ENCODE peak calls at places on chromosomes 4 and X, in ten cellular contexts. One of them, this sample, is unnamed.

GRCh38 chr4:12966741-12967140 is 517.4 kb downstream of the RAB28 start:
- DNase-seq in Peyer's patch: no peak
- DNase-seq in left ventricle myocardium inferior: no peak
- DNase-seq in AG09309: no peak
- DNase-seq in fibroblast of mammary gland: no peak
- DNase-seq in kidney: no peak
- DNase-seq in GM06990: no peak
- DNase-seq in H1: no peak
- DNase-seq in HCT116: no peak
- DNase-seq in cardiac muscle cell: no peak
- DNase-seq in this sample: no peak

GRCh38 chrX:24760601-24761000 is 66.9 kb downstream of the POLA1 start:
- DNase-seq in Peyer's patch: no peak
- DNase-seq in left ventricle myocardium inferior: no peak
- DNase-seq in AG09309: peak; percentile 17
- DNase-seq in fibroblast of mammary gland: peak; percentile 30
- DNase-seq in kidney: no peak
- DNase-seq in GM06990: no peak
- DNase-seq in H1: no peak
- DNase-seq in HCT116: no peak
- DNase-seq in cardiac muscle cell: peak; percentile 40
- DNase-seq in this sample: peak; percentile 3

GRCh38 chrX:1502241-1502640 is 34.7 kb downstream of the P2RY8 start:
- DNase-seq in Peyer's patch: peak; percentile 89
- DNase-seq in left ventricle myocardium inferior: no peak
- DNase-seq in AG09309: no peak
- DNase-seq in fibroblast of mammary gland: no peak
- DNase-seq in kidney: no peak
- DNase-seq in GM06990: peak; percentile 88
- DNase-seq in H1: no peak
- DNase-seq in HCT116: no peak
- DNase-seq in cardiac muscle cell: no peak
- DNase-seq in this sample: no peak

GRCh38 chrX:115402299-115402698 is 112.8 kb downstream of the LUZP4 start:
- DNase-seq in Peyer's patch: no peak
- DNase-seq in left ventricle myocardium inferior: no peak
- DNase-seq in AG09309: no peak
- DNase-seq in fibroblast of mammary gland: no peak
- DNase-seq in kidney: no peak
- DNase-seq in GM06990: no peak
- DNase-seq in H1: no peak
- DNase-seq in HCT116: no peak
- DNase-seq in cardiac muscle cell: no peak
- DNase-seq in this sample: no peak

GRCh38 chrX:69808375-69808774 is 192.5 kb downstream of the EDA start:
- DNase-seq in Peyer's patch: no peak
- DNase-seq in left ventricle myocardium inferior: no peak
- DNase-seq in AG09309: no peak
- DNase-seq in fibroblast of mammary gland: no peak
- DNase-seq in kidney: no peak
- DNase-seq in GM06990: no peak
- DNase-seq in H1: no peak
- DNase-seq in HCT116: no peak
- DNase-seq in cardiac muscle cell: no peak
- DNase-seq in this sample: no peak

GRCh38 chrX:44474410-44474809 is 68.2 kb downstream of the FUNDC1 start:
- DNase-seq in Peyer's patch: no peak
- DNase-seq in left ventricle myocardium inferior: no peak
- DNase-seq in AG09309: peak; percentile 46
- DNase-seq in fibroblast of mammary gland: peak; percentile 83
- DNase-seq in kidney: no peak
- DNase-seq in GM06990: no peak
- DNase-seq in H1: no peak
- DNase-seq in HCT116: no peak
- DNase-seq in cardiac muscle cell: peak; percentile 27
- DNase-seq in this sample: no peak

GRCh38 chr4:24370421-24370820 is 213.9 kb downstream of the DHX15 start:
- DNase-seq in Peyer's patch: no peak
- DNase-seq in left ventricle myocardium inferior: no peak
- DNase-seq in AG09309: no peak
- DNase-seq in fibroblast of mammary gland: no peak
- DNase-seq in kidney: no peak
- DNase-seq in GM06990: no peak
- DNase-seq in H1: no peak
- DNase-seq in HCT116: no peak
- DNase-seq in cardiac muscle cell: no peak
- DNase-seq in this sample: no peak

GRCh38 chr4:3009422-3009821 is 46.1 kb downstream of the GRK4 start:
- DNase-seq in Peyer's patch: no peak
- DNase-seq in left ventricle myocardium inferior: no peak
- DNase-seq in AG09309: no peak
- DNase-seq in fibroblast of mammary gland: peak; percentile 65
- DNase-seq in kidney: no peak
- DNase-seq in GM06990: peak; percentile 19
- DNase-seq in H1: no peak
- DNase-seq in HCT116: peak; percentile 15
- DNase-seq in cardiac muscle cell: peak; percentile 10
- DNase-seq in this sample: peak; percentile 43

GRCh38 chr4:54382623-54383022 is 153.5 kb downstream of the PDGFRA start:
- DNase-seq in Peyer's patch: no peak
- DNase-seq in left ventricle myocardium inferior: no peak
- DNase-seq in AG09309: no peak
- DNase-seq in fibroblast of mammary gland: no peak
- DNase-seq in kidney: no peak
- DNase-seq in GM06990: no peak
- DNase-seq in H1: no peak
- DNase-seq in HCT116: no peak
- DNase-seq in cardiac muscle cell: no peak
- DNase-seq in this sample: no peak

GRCh38 chr4:140096483-140096861 is 57.5 kb downstream of the MAML3 start:
- DNase-seq in Peyer's patch: no peak
- DNase-seq in left ventricle myocardium inferior: no peak
- DNase-seq in AG09309: no peak
- DNase-seq in fibroblast of mammary gland: no peak
- DNase-seq in kidney: no peak
- DNase-seq in GM06990: no peak
- DNase-seq in H1: no peak
- DNase-seq in HCT116: no peak
- DNase-seq in cardiac muscle cell: no peak
- DNase-seq in this sample: no peak

GRCh38 chr4:94558392-94558920 is 106.7 kb downstream of the PDLIM5 start:
- DNase-seq in Peyer's patch: no peak
- DNase-seq in left ventricle myocardium inferior: no peak
- DNase-seq in AG09309: no peak
- DNase-seq in fibroblast of mammary gland: no peak
- DNase-seq in kidney: no peak
- DNase-seq in GM06990: no peak
- DNase-seq in H1: no peak
- DNase-seq in HCT116: no peak
- DNase-seq in cardiac muscle cell: no peak
- DNase-seq in this sample: no peak
- H3K4me3 ChIP-seq in Peyer's patch: no peak overlapping the region
- H3K4me3 ChIP-seq in left ventricle myocardium inferior: no peak overlapping the region
- H3K4me3 ChIP-seq in AG09309: no peak overlapping the region
- H3K4me3 ChIP-seq in fibroblast of mammary gland: no peak overlapping the region
- H3K4me3 ChIP-seq in kidney: no peak overlapping the region
- H3K4me3 ChIP-seq in GM06990: no peak overlapping the region
- H3K4me3 ChIP-seq in H1: no peak overlapping the region
- H3K4me3 ChIP-seq in HCT116: no peak overlapping the region
- H3K4me3 ChIP-seq in cardiac muscle cell: no peak overlapping the region
- H3K4me3 ChIP-seq in this sample: no peak overlapping the region

GRCh38 chr4:26787461-26788340 is 72.9 kb upstream of the STIM2 start:
- DNase-seq in Peyer's patch: no peak
- DNase-seq in left ventricle myocardium inferior: peak; percentile 31
- DNase-seq in AG09309: no peak
- DNase-seq in fibroblast of mammary gland: peak; percentile 84
- DNase-seq in kidney: no peak
- DNase-seq in GM06990: peak; percentile 13
- DNase-seq in H1: peak; percentile 62
- DNase-seq in HCT116: peak; percentile 70
- DNase-seq in cardiac muscle cell: peak; percentile 63
- DNase-seq in this sample: peak; percentile 42
- H3K4me3 ChIP-seq in Peyer's patch: no peak overlapping the region
- H3K4me3 ChIP-seq in left ventricle myocardium inferior: peak overlapping the region; percentile 26
- H3K4me3 ChIP-seq in AG09309: no peak overlapping the region
- H3K4me3 ChIP-seq in fibroblast of mammary gland: no peak overlapping the region
- H3K4me3 ChIP-seq in kidney: no peak overlapping the region
- H3K4me3 ChIP-seq in GM06990: no peak overlapping the region
- H3K4me3 ChIP-seq in H1: no peak overlapping the region
- H3K4me3 ChIP-seq in HCT116: peak overlapping the region; percentile 16
- H3K4me3 ChIP-seq in cardiac muscle cell: no peak overlapping the region
- H3K4me3 ChIP-seq in this sample: peak overlapping the region; percentile 9

DNA sequence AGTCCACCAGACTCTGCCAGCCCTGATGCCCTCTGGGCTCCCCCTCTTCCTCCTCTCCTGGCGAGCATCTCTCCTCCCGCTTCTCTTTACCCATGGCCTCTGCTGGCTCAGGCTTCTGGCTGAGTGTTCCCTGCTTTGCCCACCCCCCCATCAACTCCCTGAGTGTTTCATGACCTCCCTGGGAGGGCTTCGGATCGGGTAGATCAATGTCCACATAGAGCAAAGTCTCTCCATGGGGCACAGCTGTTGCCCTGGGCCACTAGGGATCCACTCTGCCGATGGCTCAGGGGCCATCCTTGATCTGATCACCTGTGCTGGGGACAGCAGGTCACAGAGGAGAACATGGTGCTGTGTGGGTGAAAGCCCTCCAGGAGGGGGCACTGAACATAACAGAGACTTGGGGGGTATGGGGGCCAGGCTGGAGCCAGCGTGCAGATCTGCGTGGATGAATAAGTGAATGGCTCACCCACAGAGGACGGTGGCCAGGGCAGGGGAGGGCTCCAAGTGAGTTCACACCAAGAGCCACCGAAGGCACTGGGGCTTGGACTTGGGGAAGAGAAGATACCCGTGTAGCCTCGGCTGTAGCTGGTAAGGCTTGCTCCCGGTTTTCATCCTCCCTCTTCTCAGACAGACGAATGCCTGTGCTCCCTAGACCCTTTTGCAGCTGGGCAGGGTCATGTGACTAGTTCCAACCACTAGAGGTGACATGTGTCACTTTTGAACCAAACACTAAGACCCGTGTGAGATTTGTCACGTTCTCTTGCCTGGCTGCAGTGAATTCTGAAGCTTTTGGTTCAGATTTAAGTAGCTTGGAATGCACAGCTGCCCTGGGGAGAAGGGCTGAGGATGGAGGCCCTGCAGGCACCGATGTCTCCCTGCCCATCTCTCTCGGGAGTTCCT is 23.2 kb upstream of the AFAP1 start:
- DNase-seq in Peyer's patch: no peak
- DNase-seq in left ventricle myocardium inferior: no peak
- DNase-seq in AG09309: no peak
- DNase-seq in fibroblast of mammary gland: no peak
- DNase-seq in kidney: no peak
- DNase-seq in GM06990: no peak
- DNase-seq in H1: no peak
- DNase-seq in HCT116: no peak
- DNase-seq in cardiac muscle cell: no peak
- DNase-seq in this sample: no peak
- H3K4me3 ChIP-seq in Peyer's patch: no peak overlapping the region
- H3K4me3 ChIP-seq in left ventricle myocardium inferior: no peak overlapping the region
- H3K4me3 ChIP-seq in AG09309: no peak overlapping the region
- H3K4me3 ChIP-seq in fibroblast of mammary gland: no peak overlapping the region
- H3K4me3 ChIP-seq in kidney: no peak overlapping the region
- H3K4me3 ChIP-seq in GM06990: no peak overlapping the region
- H3K4me3 ChIP-seq in H1: no peak overlapping the region
- H3K4me3 ChIP-seq in HCT116: no peak overlapping the region
- H3K4me3 ChIP-seq in cardiac muscle cell: no peak overlapping the region
- H3K4me3 ChIP-seq in this sample: no peak overlapping the region

GRCh38 chrX:10011261-10011931 is 44.2 kb downstream of the CLDN34 start:
- DNase-seq in Peyer's patch: no peak
- DNase-seq in left ventricle myocardium inferior: no peak
- DNase-seq in AG09309: no peak
- DNase-seq in fibroblast of mammary gland: no peak
- DNase-seq in kidney: no peak
- DNase-seq in GM06990: no peak
- DNase-seq in H1: no peak
- DNase-seq in HCT116: no peak
- DNase-seq in cardiac muscle cell: peak; percentile 70
- DNase-seq in this sample: peak; percentile 53

GRCh38 chrX:10012776-10013175 is 45.6 kb downstream of the CLDN34 start:
- DNase-seq in Peyer's patch: no peak
- DNase-seq in left ventricle myocardium inferior: no peak
- DNase-seq in AG09309: no peak
- DNase-seq in fibroblast of mammary gland: no peak
- DNase-seq in kidney: no peak
- DNase-seq in GM06990: no peak
- DNase-seq in H1: no peak
- DNase-seq in HCT116: no peak
- DNase-seq in cardiac muscle cell: no peak
- DNase-seq in this sample: no peak

GRCh38 chrX:10008483-10009056 is 41.4 kb downstream of the CLDN34 start:
- DNase-seq in Peyer's patch: no peak
- DNase-seq in left ventricle myocardium inferior: no peak
- DNase-seq in AG09309: no peak
- DNase-seq in fibroblast of mammary gland: no peak
- DNase-seq in kidney: no peak
- DNase-seq in GM06990: no peak
- DNase-seq in H1: no peak
- DNase-seq in HCT116: no peak
- DNase-seq in cardiac muscle cell: peak; percentile 65
- DNase-seq in this sample: no peak

GRCh38 chrX:10011991-10012390 is 44.8 kb downstream of the CLDN34 start:
- DNase-seq in Peyer's patch: no peak
- DNase-seq in left ventricle myocardium inferior: no peak
- DNase-seq in AG09309: no peak
- DNase-seq in fibroblast of mammary gland: no peak
- DNase-seq in kidney: no peak
- DNase-seq in GM06990: no peak
- DNase-seq in H1: no peak
- DNase-seq in HCT116: no peak
- DNase-seq in cardiac muscle cell: no peak
- DNase-seq in this sample: no peak

GRCh38 chrX:10010686-10011085 is 43.5 kb downstream of the CLDN34 start:
- DNase-seq in Peyer's patch: no peak
- DNase-seq in left ventricle myocardium inferior: no peak
- DNase-seq in AG09309: no peak
- DNase-seq in fibroblast of mammary gland: no peak
- DNase-seq in kidney: no peak
- DNase-seq in GM06990: no peak
- DNase-seq in H1: no peak
- DNase-seq in HCT116: no peak
- DNase-seq in cardiac muscle cell: peak; percentile 77
- DNase-seq in this sample: peak; percentile 74
- H3K4me3 ChIP-seq in Peyer's patch: no peak overlapping the region
- H3K4me3 ChIP-seq in left ventricle myocardium inferior: no peak overlapping the region
- H3K4me3 ChIP-seq in AG09309: no peak overlapping the region
- H3K4me3 ChIP-seq in fibroblast of mammary gland: no peak overlapping the region
- H3K4me3 ChIP-seq in kidney: no peak overlapping the region
- H3K4me3 ChIP-seq in GM06990: no peak overlapping the region
- H3K4me3 ChIP-seq in H1: peak overlapping the region; percentile 35
- H3K4me3 ChIP-seq in HCT116: no peak overlapping the region
- H3K4me3 ChIP-seq in cardiac muscle cell: no peak overlapping the region
- H3K4me3 ChIP-seq in this sample: no peak overlapping the region

DNA sequence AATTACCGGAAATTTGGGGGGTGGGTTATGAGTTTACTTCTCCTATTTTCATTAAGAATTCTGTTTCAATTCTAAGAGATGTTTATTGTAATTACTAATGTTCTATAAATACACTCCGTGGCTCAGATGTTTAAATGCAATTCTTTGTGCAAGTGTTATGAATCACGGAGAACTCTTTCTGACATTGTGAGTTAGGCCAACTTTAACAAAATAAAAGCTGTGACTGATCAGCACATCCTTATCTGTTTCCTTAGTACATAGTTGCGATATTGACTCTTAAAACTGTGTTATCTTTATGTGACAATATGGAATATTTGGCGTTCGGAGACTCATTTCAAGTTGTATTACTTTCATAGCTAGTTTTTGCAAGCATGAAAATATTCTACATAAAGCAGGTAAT is 902 bp downstream of the KLHL4 start:
- DNase-seq in Peyer's patch: no peak
- DNase-seq in left ventricle myocardium inferior: no peak
- DNase-seq in AG09309: no peak
- DNase-seq in fibroblast of mammary gland: peak; percentile 30
- DNase-seq in kidney: no peak
- DNase-seq in GM06990: no peak
- DNase-seq in H1: no peak
- DNase-seq in HCT116: no peak
- DNase-seq in cardiac muscle cell: peak; percentile 16
- DNase-seq in this sample: no peak
- H3K4me3 ChIP-seq in Peyer's patch: no peak overlapping the region
- H3K4me3 ChIP-seq in left ventricle myocardium inferior: peak overlapping the region; percentile 61
- H3K4me3 ChIP-seq in AG09309: no peak overlapping the region
- H3K4me3 ChIP-seq in fibroblast of mammary gland: peak overlapping the region; percentile 39
- H3K4me3 ChIP-seq in kidney: peak overlapping the region; percentile 63
- H3K4me3 ChIP-seq in GM06990: no peak overlapping the region
- H3K4me3 ChIP-seq in H1: peak overlapping the region; percentile 72
- H3K4me3 ChIP-seq in HCT116: no peak overlapping the region
- H3K4me3 ChIP-seq in cardiac muscle cell: peak overlapping the region; percentile 62
- H3K4me3 ChIP-seq in this sample: peak overlapping the region; percentile 80

This sample was measured in adipocyte.